ENCODE peak calls at places on chromosome X, in five cellular contexts. L is GM12865, T is heart right ventricle, C is Calu3, V is psoas muscle. P is an unnamed sample.

GRCh38 chrX:112545051-112545450 is 134.7 kb downstream of the LHFPL1 start:
- DNase-seq in V (no peak), T (no peak), L (no peak), C (no peak), P (no peak)

GRCh38 chrX:20547649-20548051 is 280.9 kb upstream of the RPS6KA3 start:
- DNase-seq in L (peak), T (no peak), C (peak), V (no peak), P (no peak)

GRCh38 chrX:44906542-44906941 is 33.6 kb downstream of the KDM6A start:
- DNase-seq in V (no peak), C (no peak), L (no peak), T (no peak), P (no peak)

GRCh38 chrX:133542476-133542875 is 127.2 kb upstream of the GPC4 start:
- DNase-seq in L (no peak), C (no peak), V (no peak), T (no peak), P (no peak)

GRCh38 chrX:38847903-38848230 is 46.6 kb downstream of the MID1IP1 start:
- DNase-seq in V (no peak), C (no peak), L (no peak), T (no peak), P (no peak)

GRCh38 chrX:34585561-34585960 is 71.5 kb downstream of the TMEM47 start:
- DNase-seq in C (no peak), V (no peak), L (no peak), T (no peak), P (no peak)

GRCh38 chrX:80139564-80139963 is 125.0 kb downstream of the TBX22 start:
- DNase-seq in C (no peak), V (no peak), L (no peak), T (no peak), P (no peak)

GRCh38 chrX:103607385-103608304 is at the start of gene TCEAL3:
- DNase-seq in V (peak), L (peak), C (peak), T (peak), P (peak)

DNA sequence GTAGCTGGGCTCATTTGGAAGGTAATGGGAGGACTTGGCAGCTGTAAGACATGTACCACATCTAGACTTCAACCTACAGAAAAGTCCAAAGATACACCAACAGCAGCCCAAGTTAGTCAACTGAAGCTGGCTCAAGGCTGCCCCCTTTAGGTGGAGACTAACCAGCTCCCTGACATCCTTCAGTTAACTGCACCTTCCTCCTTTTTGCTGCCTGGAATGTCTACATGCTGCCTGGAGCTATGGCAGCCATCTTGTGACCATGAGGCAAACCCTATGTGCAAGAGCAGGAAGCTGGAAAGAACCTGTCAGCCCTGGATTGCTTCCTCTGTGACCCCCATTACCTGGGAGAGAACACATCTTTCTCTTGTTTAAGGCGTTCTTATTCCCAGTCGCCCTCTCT is 25.8 kb downstream of the ARSD start:
- DNase-seq in C (no peak), T (no peak), L (no peak), V (no peak), P (no peak)
- TF ChIP-seq CTCF in C (no peak), T (no peak), L (no peak), V (no peak), P (no peak)

GRCh38 chrX:153667931-153668396 is 5.6 kb downstream of the PNCK start:
- DNase-seq in V (peak), L (peak), T (peak), C (peak), P (peak)
- TF ChIP-seq CTCF in V (peak), L (peak), T (peak), C (peak), P (peak)

DNA sequence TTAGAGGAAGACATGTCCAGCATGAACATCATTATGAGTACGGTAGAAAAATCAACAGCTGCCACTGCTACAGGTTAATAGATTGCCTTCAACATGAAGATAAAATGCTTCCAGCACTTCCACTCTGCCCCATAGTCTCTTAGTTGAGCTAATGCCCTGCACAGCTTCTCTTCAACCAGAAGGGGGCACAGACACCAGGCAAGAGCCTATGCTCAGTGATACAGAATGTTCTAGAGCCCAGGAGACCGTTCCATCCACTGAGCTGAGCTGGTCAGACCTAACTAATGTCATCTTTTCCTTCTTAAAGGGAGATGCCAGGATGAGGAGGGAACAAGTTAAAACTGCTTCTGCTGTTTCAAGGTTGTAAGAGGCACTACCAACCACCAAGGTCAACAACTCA is 42.2 kb downstream of the SMIM10L2A start:
- DNase-seq in C (no peak), V (no peak), L (peak), T (no peak), P (no peak)
- TF ChIP-seq CTCF in C (no peak), V (peak), L (peak), T (no peak), P (no peak)

DNA sequence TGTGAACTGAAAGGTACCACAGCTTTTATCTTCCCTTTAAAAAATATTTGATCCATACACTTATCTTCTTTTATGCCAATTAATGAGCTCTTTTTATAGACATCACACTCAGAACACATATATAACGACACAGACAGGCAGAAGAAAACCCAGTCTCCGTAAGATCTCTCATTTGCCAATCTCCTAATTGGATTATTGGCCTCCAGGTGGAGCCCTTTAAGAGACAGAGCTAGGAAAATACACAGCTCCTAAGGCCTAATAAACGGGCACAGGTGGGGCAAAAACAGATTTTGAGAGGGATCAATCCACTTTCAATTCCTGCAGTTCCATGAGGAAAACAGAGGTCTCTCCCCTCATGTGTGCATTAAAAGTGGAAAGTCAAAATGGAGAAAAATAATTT is 1495.4 kb downstream of the RPA4 start:
- DNase-seq in V (no peak), T (no peak), C (no peak), L (no peak), P (no peak)
- TF ChIP-seq CTCF in V (no peak), T (no peak), C (no peak), L (no peak), P (no peak)

GRCh38 chrX:40299502-40300118 is 201.9 kb upstream of the BCOR start:
- DNase-seq in L (peak), V (no peak), T (no peak), C (no peak), P (no peak)

GRCh38 chrX:40298569-40298968 is 200.8 kb upstream of the BCOR start:
- DNase-seq in V (no peak), C (no peak), L (no peak), T (no peak), P (no peak)

GRCh38 chrX:40297949-40298539 is 200.3 kb upstream of the BCOR start:
- DNase-seq in V (no peak), L (no peak), T (no peak), C (no peak), P (no peak)

GRCh38 chrX:40300286-40300890 is 202.6 kb upstream of the BCOR start:
- DNase-seq in V (no peak), C (no peak), T (no peak), L (peak), P (no peak)

GRCh38 chrX:40299028-40299479 is 201.3 kb upstream of the BCOR start:
- DNase-seq in V (no peak), T (no peak), L (no peak), C (no peak), P (no peak)
- TF ChIP-seq CTCF in V (no peak), T (no peak), L (peak), C (no peak), P (no peak)

GRCh38 chrX:111447298-111447697 is 35.3 kb upstream of the DCX start:
- DNase-seq in C (peak), T (no peak), L (peak), V (no peak), P (no peak)
- TF ChIP-seq CTCF in C (no peak), T (no peak), L (peak), V (no peak), P (no peak)

GRCh38 chrX:144946696-144947095 is 300.6 kb upstream of the SPANXN1 start:
- DNase-seq in C (no peak), V (no peak), T (no peak), L (no peak), P (no peak)
- TF ChIP-seq CTCF in C (no peak), V (no peak), T (no peak), L (no peak), P (no peak)

GRCh38 chrX:49177338-49177833 is 5.7 kb downstream of the PLP2 start:
- DNase-seq in V (no peak), C (peak), T (no peak), L (no peak), P (no peak)
- TF ChIP-seq CTCF in V (peak), C (no peak), T (no peak), L (no peak), P (no peak)

GRCh38 chrX:74490249-74490648 is 69.0 kb downstream of the SLC16A2 start:
- DNase-seq in T (no peak), C (no peak), V (no peak), L (no peak), P (no peak)

GRCh38 chrX:74493806-74494205 is 72.5 kb downstream of the SLC16A2 start:
- DNase-seq in L (no peak), C (no peak), V (no peak), T (no peak), P (no peak)

GRCh38 chrX:74492720-74493201 is 71.5 kb downstream of the SLC16A2 start:
- DNase-seq in L (peak), C (no peak), V (no peak), T (no peak), P (no peak)
- TF ChIP-seq CTCF in L (peak), C (no peak), V (peak), T (no peak), P (no peak)